ENCODE peak calls at places on chromosomes 12 and 14, in seven cellular contexts. One of them, this sample, is unnamed.

GRCh38 chr12:3751151-3752095 is 1.5 kb downstream of the CRACR2A start:
- DNase-seq in activated CD8-positive, alpha-beta memory T cell treated with anti-CD3 and anti-CD28 coated beads for 1 hour: no peak
- DNase-seq in neural progenitor cell: no peak
- DNase-seq in progenitor cell of endocrine pancreas: no peak
- DNase-seq in CD4-positive, alpha-beta T cell: no peak
- DNase-seq in HAP-1: no peak
- DNase-seq in activated naive CD8-positive, alpha-beta T cell treated with anti-CD3 and anti-CD28 coated beads, Interleukin-2, amount 50 U/mL, for 16 hours: no peak
- DNase-seq in this sample: no peak

GRCh38 chr12:3897400-3897910 is 24.3 kb upstream of the PARP11 start:
- DNase-seq in activated naive CD8-positive, alpha-beta T cell treated with anti-CD3 and anti-CD28 coated beads, Interleukin-2, amount 50 U/mL, for 16 hours: no peak
- DNase-seq in progenitor cell of endocrine pancreas: no peak
- DNase-seq in activated CD8-positive, alpha-beta memory T cell treated with anti-CD3 and anti-CD28 coated beads for 1 hour: no peak
- DNase-seq in HAP-1: peak
- DNase-seq in neural progenitor cell: no peak
- DNase-seq in CD4-positive, alpha-beta T cell: no peak
- DNase-seq in this sample: no peak

GRCh38 chr12:94961413-94961812 is 42.1 kb downstream of the NDUFA12 start:
- DNase-seq in activated naive CD8-positive, alpha-beta T cell treated with anti-CD3 and anti-CD28 coated beads, Interleukin-2, amount 50 U/mL, for 16 hours: no peak
- DNase-seq in neural progenitor cell: no peak
- DNase-seq in progenitor cell of endocrine pancreas: no peak
- DNase-seq in HAP-1: no peak
- DNase-seq in activated CD8-positive, alpha-beta memory T cell treated with anti-CD3 and anti-CD28 coated beads for 1 hour: no peak
- DNase-seq in CD4-positive, alpha-beta T cell: no peak
- DNase-seq in this sample: no peak

GRCh38 chr14:55802986-55803431 is 223.0 kb downstream of the KTN1 start:
- DNase-seq in HAP-1: no peak
- DNase-seq in neural progenitor cell: no peak
- DNase-seq in progenitor cell of endocrine pancreas: no peak
- DNase-seq in activated naive CD8-positive, alpha-beta T cell treated with anti-CD3 and anti-CD28 coated beads, Interleukin-2, amount 50 U/mL, for 16 hours: no peak
- DNase-seq in CD4-positive, alpha-beta T cell: no peak
- DNase-seq in activated CD8-positive, alpha-beta memory T cell treated with anti-CD3 and anti-CD28 coated beads for 1 hour: no peak
- DNase-seq in this sample: no peak

GRCh38 chr14:61476105-61476736 is 154.8 kb downstream of the PRKCH start:
- DNase-seq in activated CD8-positive, alpha-beta memory T cell treated with anti-CD3 and anti-CD28 coated beads for 1 hour: no peak
- DNase-seq in CD4-positive, alpha-beta T cell: no peak
- DNase-seq in progenitor cell of endocrine pancreas: no peak
- DNase-seq in neural progenitor cell: no peak
- DNase-seq in HAP-1: no peak
- DNase-seq in activated naive CD8-positive, alpha-beta T cell treated with anti-CD3 and anti-CD28 coated beads, Interleukin-2, amount 50 U/mL, for 16 hours: no peak
- DNase-seq in this sample: no peak

GRCh38 chr14:99508896-99509629 is 27.9 kb downstream of the CCNK start:
- DNase-seq in progenitor cell of endocrine pancreas: no peak
- DNase-seq in activated CD8-positive, alpha-beta memory T cell treated with anti-CD3 and anti-CD28 coated beads for 1 hour: no peak
- DNase-seq in neural progenitor cell: peak
- DNase-seq in HAP-1: no peak
- DNase-seq in CD4-positive, alpha-beta T cell: no peak
- DNase-seq in activated naive CD8-positive, alpha-beta T cell treated with anti-CD3 and anti-CD28 coated beads, Interleukin-2, amount 50 U/mL, for 16 hours: no peak
- DNase-seq in this sample: no peak

GRCh38 chr12:118052324-118053070 is 8.5 kb downstream of the WSB2 start:
- DNase-seq in progenitor cell of endocrine pancreas: no peak
- DNase-seq in activated CD8-positive, alpha-beta memory T cell treated with anti-CD3 and anti-CD28 coated beads for 1 hour: no peak
- DNase-seq in HAP-1: no peak
- DNase-seq in CD4-positive, alpha-beta T cell: no peak
- DNase-seq in neural progenitor cell: no peak
- DNase-seq in activated naive CD8-positive, alpha-beta T cell treated with anti-CD3 and anti-CD28 coated beads, Interleukin-2, amount 50 U/mL, for 16 hours: no peak
- DNase-seq in this sample: no peak

GRCh38 chr12:102478416-102479098 is 1.8 kb downstream of the IGF1 start:
- DNase-seq in neural progenitor cell: peak
- DNase-seq in activated CD8-positive, alpha-beta memory T cell treated with anti-CD3 and anti-CD28 coated beads for 1 hour: no peak
- DNase-seq in activated naive CD8-positive, alpha-beta T cell treated with anti-CD3 and anti-CD28 coated beads, Interleukin-2, amount 50 U/mL, for 16 hours: peak
- DNase-seq in HAP-1: no peak
- DNase-seq in CD4-positive, alpha-beta T cell: peak
- DNase-seq in progenitor cell of endocrine pancreas: peak
- DNase-seq in this sample: no peak

GRCh38 chr14:102581193-102581592 is 11.3 kb upstream of the RCOR1 start:
- DNase-seq in progenitor cell of endocrine pancreas: no peak
- DNase-seq in CD4-positive, alpha-beta T cell: no peak
- DNase-seq in neural progenitor cell: no peak
- DNase-seq in activated CD8-positive, alpha-beta memory T cell treated with anti-CD3 and anti-CD28 coated beads for 1 hour: no peak
- DNase-seq in HAP-1: no peak
- DNase-seq in activated naive CD8-positive, alpha-beta T cell treated with anti-CD3 and anti-CD28 coated beads, Interleukin-2, amount 50 U/mL, for 16 hours: no peak
- DNase-seq in this sample: no peak

GRCh38 chr12:56256326-56256960 is 1.7 kb downstream of the ANKRD52 start:
- DNase-seq in progenitor cell of endocrine pancreas: no peak
- DNase-seq in activated CD8-positive, alpha-beta memory T cell treated with anti-CD3 and anti-CD28 coated beads for 1 hour: no peak
- DNase-seq in neural progenitor cell: peak
- DNase-seq in CD4-positive, alpha-beta T cell: no peak
- DNase-seq in activated naive CD8-positive, alpha-beta T cell treated with anti-CD3 and anti-CD28 coated beads, Interleukin-2, amount 50 U/mL, for 16 hours: no peak
- DNase-seq in HAP-1: no peak
- DNase-seq in this sample: no peak

GRCh38 chr14:81401420-81402122 is 1.4 kb upstream of the STON2 start:
- DNase-seq in HAP-1: no peak
- DNase-seq in activated CD8-positive, alpha-beta memory T cell treated with anti-CD3 and anti-CD28 coated beads for 1 hour: no peak
- DNase-seq in neural progenitor cell: no peak
- DNase-seq in activated naive CD8-positive, alpha-beta T cell treated with anti-CD3 and anti-CD28 coated beads, Interleukin-2, amount 50 U/mL, for 16 hours: no peak
- DNase-seq in progenitor cell of endocrine pancreas: no peak
- DNase-seq in CD4-positive, alpha-beta T cell: no peak
- DNase-seq in this sample: no peak

GRCh38 chr12:106246891-106247730 is 709 bp downstream of the CKAP4 start:
- DNase-seq in activated CD8-positive, alpha-beta memory T cell treated with anti-CD3 and anti-CD28 coated beads for 1 hour: peak
- DNase-seq in activated naive CD8-positive, alpha-beta T cell treated with anti-CD3 and anti-CD28 coated beads, Interleukin-2, amount 50 U/mL, for 16 hours: no peak
- DNase-seq in CD4-positive, alpha-beta T cell: peak
- DNase-seq in HAP-1: no peak
- DNase-seq in progenitor cell of endocrine pancreas: peak
- DNase-seq in neural progenitor cell: peak
- DNase-seq in this sample: no peak

GRCh38 chr12:124544311-124544970 is 23.0 kb downstream of the NCOR2 start:
- DNase-seq in neural progenitor cell: peak
- DNase-seq in HAP-1: no peak
- DNase-seq in activated naive CD8-positive, alpha-beta T cell treated with anti-CD3 and anti-CD28 coated beads, Interleukin-2, amount 50 U/mL, for 16 hours: no peak
- DNase-seq in progenitor cell of endocrine pancreas: no peak
- DNase-seq in activated CD8-positive, alpha-beta memory T cell treated with anti-CD3 and anti-CD28 coated beads for 1 hour: no peak
- DNase-seq in CD4-positive, alpha-beta T cell: no peak
- DNase-seq in this sample: no peak

GRCh38 chr12:40988831-40989230 is 199.3 kb upstream of the PDZRN4 start:
- DNase-seq in activated CD8-positive, alpha-beta memory T cell treated with anti-CD3 and anti-CD28 coated beads for 1 hour: no peak
- DNase-seq in HAP-1: peak
- DNase-seq in CD4-positive, alpha-beta T cell: no peak
- DNase-seq in neural progenitor cell: no peak
- DNase-seq in activated naive CD8-positive, alpha-beta T cell treated with anti-CD3 and anti-CD28 coated beads, Interleukin-2, amount 50 U/mL, for 16 hours: no peak
- DNase-seq in progenitor cell of endocrine pancreas: no peak
- DNase-seq in this sample: no peak

GRCh38 chr12:106985479-106985878 is 1.5 kb downstream of the MTERF2 start:
- DNase-seq in activated CD8-positive, alpha-beta memory T cell treated with anti-CD3 and anti-CD28 coated beads for 1 hour: no peak
- DNase-seq in neural progenitor cell: peak
- DNase-seq in CD4-positive, alpha-beta T cell: no peak
- DNase-seq in progenitor cell of endocrine pancreas: no peak
- DNase-seq in HAP-1: no peak
- DNase-seq in activated naive CD8-positive, alpha-beta T cell treated with anti-CD3 and anti-CD28 coated beads, Interleukin-2, amount 50 U/mL, for 16 hours: no peak
- DNase-seq in this sample: no peak

GRCh38 chr12:27220057-27220987 is 23.8 kb upstream of the STK38L start:
- DNase-seq in CD4-positive, alpha-beta T cell: no peak
- DNase-seq in activated CD8-positive, alpha-beta memory T cell treated with anti-CD3 and anti-CD28 coated beads for 1 hour: no peak
- DNase-seq in HAP-1: no peak
- DNase-seq in activated naive CD8-positive, alpha-beta T cell treated with anti-CD3 and anti-CD28 coated beads, Interleukin-2, amount 50 U/mL, for 16 hours: no peak
- DNase-seq in progenitor cell of endocrine pancreas: no peak
- DNase-seq in neural progenitor cell: no peak
- DNase-seq in this sample: no peak

GRCh38 chr12:24839268-24839791 is 109.6 kb downstream of the BCAT1 start:
- DNase-seq in progenitor cell of endocrine pancreas: no peak
- DNase-seq in HAP-1: no peak
- DNase-seq in CD4-positive, alpha-beta T cell: no peak
- DNase-seq in activated CD8-positive, alpha-beta memory T cell treated with anti-CD3 and anti-CD28 coated beads for 1 hour: no peak
- DNase-seq in activated naive CD8-positive, alpha-beta T cell treated with anti-CD3 and anti-CD28 coated beads, Interleukin-2, amount 50 U/mL, for 16 hours: peak
- DNase-seq in neural progenitor cell: no peak
- DNase-seq in this sample: no peak

GRCh38 chr12:19915392-19916192 is 452.7 kb upstream of the PDE3A start:
- DNase-seq in activated CD8-positive, alpha-beta memory T cell treated with anti-CD3 and anti-CD28 coated beads for 1 hour: no peak
- DNase-seq in CD4-positive, alpha-beta T cell: no peak
- DNase-seq in neural progenitor cell: peak
- DNase-seq in activated naive CD8-positive, alpha-beta T cell treated with anti-CD3 and anti-CD28 coated beads, Interleukin-2, amount 50 U/mL, for 16 hours: no peak
- DNase-seq in HAP-1: peak
- DNase-seq in progenitor cell of endocrine pancreas: no peak
- DNase-seq in this sample: no peak

GRCh38 chr12:124032265-124032886 is 59.4 kb downstream of the ZNF664 start:
- DNase-seq in activated CD8-positive, alpha-beta memory T cell treated with anti-CD3 and anti-CD28 coated beads for 1 hour: no peak
- DNase-seq in CD4-positive, alpha-beta T cell: no peak
- DNase-seq in neural progenitor cell: peak
- DNase-seq in progenitor cell of endocrine pancreas: no peak
- DNase-seq in activated naive CD8-positive, alpha-beta T cell treated with anti-CD3 and anti-CD28 coated beads, Interleukin-2, amount 50 U/mL, for 16 hours: no peak
- DNase-seq in HAP-1: peak
- DNase-seq in this sample: no peak

GRCh38 chr14:71049435-71050147 is 142.3 kb downstream of the PCNX1 start:
- DNase-seq in progenitor cell of endocrine pancreas: no peak
- DNase-seq in neural progenitor cell: no peak
- DNase-seq in HAP-1: no peak
- DNase-seq in activated CD8-positive, alpha-beta memory T cell treated with anti-CD3 and anti-CD28 coated beads for 1 hour: no peak
- DNase-seq in activated naive CD8-positive, alpha-beta T cell treated with anti-CD3 and anti-CD28 coated beads, Interleukin-2, amount 50 U/mL, for 16 hours: no peak
- DNase-seq in CD4-positive, alpha-beta T cell: no peak
- DNase-seq in this sample: no peak

GRCh38 chr12:107129315-107129930 is 36.1 kb upstream of the CRY1 start:
- DNase-seq in CD4-positive, alpha-beta T cell: no peak
- DNase-seq in progenitor cell of endocrine pancreas: no peak
- DNase-seq in activated CD8-positive, alpha-beta memory T cell treated with anti-CD3 and anti-CD28 coated beads for 1 hour: no peak
- DNase-seq in neural progenitor cell: no peak
- DNase-seq in activated naive CD8-positive, alpha-beta T cell treated with anti-CD3 and anti-CD28 coated beads, Interleukin-2, amount 50 U/mL, for 16 hours: no peak
- DNase-seq in HAP-1: no peak
- DNase-seq in this sample: no peak

GRCh38 chr12:527241-527640 is 67.5 kb downstream of the B4GALNT3 start:
- DNase-seq in neural progenitor cell: no peak
- DNase-seq in HAP-1: no peak
- DNase-seq in activated naive CD8-positive, alpha-beta T cell treated with anti-CD3 and anti-CD28 coated beads, Interleukin-2, amount 50 U/mL, for 16 hours: no peak
- DNase-seq in CD4-positive, alpha-beta T cell: no peak
- DNase-seq in activated CD8-positive, alpha-beta memory T cell treated with anti-CD3 and anti-CD28 coated beads for 1 hour: no peak
- DNase-seq in progenitor cell of endocrine pancreas: no peak
- DNase-seq in this sample: no peak

GRCh38 chr12:21502164-21502496 is 541 bp downstream of the GOLT1B start:
- DNase-seq in activated CD8-positive, alpha-beta memory T cell treated with anti-CD3 and anti-CD28 coated beads for 1 hour: no peak
- DNase-seq in HAP-1: peak
- DNase-seq in neural progenitor cell: no peak
- DNase-seq in activated naive CD8-positive, alpha-beta T cell treated with anti-CD3 and anti-CD28 coated beads, Interleukin-2, amount 50 U/mL, for 16 hours: peak
- DNase-seq in CD4-positive, alpha-beta T cell: peak
- DNase-seq in progenitor cell of endocrine pancreas: no peak
- DNase-seq in this sample: no peak

GRCh38 chr14:95370076-95370475 is 50.4 kb upstream of the CLMN start:
- DNase-seq in activated naive CD8-positive, alpha-beta T cell treated with anti-CD3 and anti-CD28 coated beads, Interleukin-2, amount 50 U/mL, for 16 hours: no peak
- DNase-seq in activated CD8-positive, alpha-beta memory T cell treated with anti-CD3 and anti-CD28 coated beads for 1 hour: no peak
- DNase-seq in CD4-positive, alpha-beta T cell: no peak
- DNase-seq in progenitor cell of endocrine pancreas: no peak
- DNase-seq in HAP-1: no peak
- DNase-seq in neural progenitor cell: no peak
- DNase-seq in this sample: no peak

GRCh38 chr12:107522692-107523477 is 162.7 kb upstream of the PWP1 start:
- DNase-seq in CD4-positive, alpha-beta T cell: no peak
- DNase-seq in activated CD8-positive, alpha-beta memory T cell treated with anti-CD3 and anti-CD28 coated beads for 1 hour: no peak
- DNase-seq in activated naive CD8-positive, alpha-beta T cell treated with anti-CD3 and anti-CD28 coated beads, Interleukin-2, amount 50 U/mL, for 16 hours: no peak
- DNase-seq in progenitor cell of endocrine pancreas: no peak
- DNase-seq in HAP-1: no peak
- DNase-seq in neural progenitor cell: peak
- DNase-seq in this sample: no peak

GRCh38 chr14:73567951-73568885 is 795 bp upstream of the ACOT2 start:
- DNase-seq in HAP-1: no peak
- DNase-seq in CD4-positive, alpha-beta T cell: no peak
- DNase-seq in neural progenitor cell: no peak
- DNase-seq in activated CD8-positive, alpha-beta memory T cell treated with anti-CD3 and anti-CD28 coated beads for 1 hour: no peak
- DNase-seq in progenitor cell of endocrine pancreas: no peak
- DNase-seq in activated naive CD8-positive, alpha-beta T cell treated with anti-CD3 and anti-CD28 coated beads, Interleukin-2, amount 50 U/mL, for 16 hours: no peak
- DNase-seq in this sample: no peak

GRCh38 chr14:80213602-80214001 is 2.3 kb upstream of the DIO2 start:
- DNase-seq in activated CD8-positive, alpha-beta memory T cell treated with anti-CD3 and anti-CD28 coated beads for 1 hour: no peak
- DNase-seq in HAP-1: peak
- DNase-seq in neural progenitor cell: peak
- DNase-seq in progenitor cell of endocrine pancreas: no peak
- DNase-seq in activated naive CD8-positive, alpha-beta T cell treated with anti-CD3 and anti-CD28 coated beads, Interleukin-2, amount 50 U/mL, for 16 hours: no peak
- DNase-seq in CD4-positive, alpha-beta T cell: no peak
- DNase-seq in this sample: no peak

GRCh38 chr12:11771356-11771755 is 121.9 kb downstream of the ETV6 start:
- DNase-seq in neural progenitor cell: no peak
- DNase-seq in HAP-1: no peak
- DNase-seq in activated CD8-positive, alpha-beta memory T cell treated with anti-CD3 and anti-CD28 coated beads for 1 hour: no peak
- DNase-seq in progenitor cell of endocrine pancreas: no peak
- DNase-seq in activated naive CD8-positive, alpha-beta T cell treated with anti-CD3 and anti-CD28 coated beads, Interleukin-2, amount 50 U/mL, for 16 hours: no peak
- DNase-seq in CD4-positive, alpha-beta T cell: no peak
- DNase-seq in this sample: no peak